ENCODE peak calls at places on chromosomes 16 and 17, in eight cellular contexts. M is CD8-positive, alpha-beta memory T cell; K is HCEC 1CT; A is GM19239; P is HTR-8/SVneo; L is activated gamma-delta T cell treated with anti-CD3 and anti-CD28 coated beads, Interleukin-2, amount 50 U/mL, for 16 hours; C is H1; H is H7. B is an unnamed sample.

GRCh38 chr17:55158439-55158838 is 106.3 kb upstream of the HLF start:
- DNase-seq in P (no peak), A (no peak), L (no peak), K (peak; percentile 11), M (no peak), H (no peak), C (no peak), B (no peak)

GRCh38 chr16:89009343-89010209 is 32.6 kb upstream of the CBFA2T3 start:
- DNase-seq in H (peak; percentile 82), L (no peak), M (no peak), A (no peak), C (no peak), K (no peak), P (no peak), B (no peak)

GRCh38 chr17:68777243-68777855 is 176.2 kb upstream of the FAM20A start:
- DNase-seq in C (no peak), K (peak; percentile 66), M (peak; percentile 7), H (peak; percentile 49), P (peak; percentile 63), A (no peak), L (no peak), B (peak; percentile 61)

GRCh38 chr16:22428654-22429053 is 54.2 kb upstream of the CDR2 start:
- DNase-seq in C (no peak), M (no peak), L (no peak), H (no peak), A (no peak), P (no peak), K (no peak), B (no peak)

GRCh38 chr17:37176683-37177082 is 199.1 kb upstream of the C17orf78 start:
- DNase-seq in C (no peak), K (peak; percentile 39), H (no peak), A (no peak), P (no peak), M (no peak), L (no peak), B (no peak)

GRCh38 chr17:46810837-46811236 is 7.7 kb downstream of the WNT3 start:
- DNase-seq in C (no peak), L (no peak), H (no peak), A (no peak), M (no peak), K (no peak), P (no peak), B (no peak)

GRCh38 chr17:69716571-69716970 is 302.1 kb downstream of the MAP2K6 start:
- DNase-seq in K (no peak), M (no peak), H (no peak), L (no peak), A (no peak), P (no peak), C (no peak), B (peak; percentile 77)

GRCh38 chr16:56211471-56211944 is 20.2 kb downstream of the GNAO1 start:
- DNase-seq in L (no peak), P (no peak), M (no peak), C (no peak), H (no peak), A (no peak), K (no peak), B (no peak)

GRCh38 chr16:84553873-84554399 is 49.5 kb upstream of the MEAK7 start:
- DNase-seq in A (no peak), L (no peak), C (no peak), H (no peak), K (no peak), P (no peak), M (peak; percentile 65), B (no peak)

GRCh38 chr17:58335779-58336455 is 7.3 kb upstream of the TSPOAP1 start:
- DNase-seq in H (no peak), L (no peak), A (no peak), K (no peak), C (no peak), M (peak; percentile 81), P (no peak), B (no peak)

GRCh38 chr16:66903544-66904427 is 14.9 kb downstream of the CDH16 start:
- DNase-seq in H (peak; percentile 49), L (no peak), M (no peak), C (no peak), P (no peak), A (no peak), K (no peak), B (no peak)

GRCh38 chr16:84072014-84072413 is 29.4 kb upstream of the SLC38A8 start:
- DNase-seq in A (no peak), H (no peak), P (no peak), M (no peak), L (no peak), C (no peak), K (no peak), B (peak; percentile 27)

GRCh38 chr17:6458416-6458950 is 14.2 kb downstream of the PIMREG start:
- DNase-seq in H (no peak), A (no peak), C (no peak), P (no peak), L (no peak), K (no peak), M (no peak), B (no peak)

GRCh38 chr17:37170881-37171460 is 204.8 kb upstream of the C17orf78 start:
- DNase-seq in H (peak; percentile 34), A (no peak), K (no peak), M (no peak), C (peak; percentile 17), P (no peak), L (no peak), B (no peak)

GRCh38 chr16:19885456-19886060 is 910 bp upstream of the GPRC5B start:
- DNase-seq in C (no peak), M (no peak), K (no peak), L (no peak), H (no peak), P (no peak), A (no peak), B (no peak)

GRCh38 chr17:73564856-73565255 is 79.4 kb downstream of the SDK2 start:
- DNase-seq in M (no peak), K (no peak), H (no peak), A (no peak), L (no peak), P (no peak), C (no peak), B (no peak)

GRCh38 chr16:21684199-21684598 is 20.4 kb downstream of the OTOA start:
- DNase-seq in A (no peak), M (no peak), L (no peak), K (no peak), C (no peak), H (peak; percentile 69), P (no peak), B (no peak)

GRCh38 chr16:47887496-47887895 is 268.3 kb downstream of the ABCC12 start:
- DNase-seq in C (peak; percentile 63), M (no peak), P (peak; percentile 37), K (peak; percentile 5), L (no peak), H (no peak), A (no peak), B (no peak)

GRCh38 chr17:32529604-32530003 is 42.8 kb downstream of the CDK5R1 start:
- DNase-seq in M (no peak), P (no peak), A (no peak), C (no peak), L (no peak), K (no peak), H (no peak), B (no peak)

GRCh38 chr17:37759014-37759637 is 14.3 kb upstream of the HNF1B start:
- DNase-seq in H (no peak), C (no peak), M (no peak), P (no peak), A (no peak), L (no peak), K (no peak), B (no peak)

GRCh38 chr16:23080329-23080728 is 68.9 kb downstream of the USP31 start:
- DNase-seq in L (no peak), M (no peak), C (no peak), P (no peak), A (no peak), K (no peak), H (no peak), B (no peak)

GRCh38 chr17:72030067-72030899 is 90.5 kb upstream of the SOX9 start:
- DNase-seq in A (peak; percentile 16), L (no peak), M (peak; percentile 9), C (peak; percentile 70), K (peak; percentile 40), H (peak; percentile 36), P (peak; percentile 74), B (peak; percentile 3)

B was measured in cerebellar cortex.